ENCODE peak calls at places on chromosomes 13 and 19, in five cellular contexts. W is uterus, U is H9, C is tibial nerve, K is OCI-LY7. Y is an unnamed sample. For H3K4me1 and H3K9me3, the result is how much of the 10 kb centered on the place peaks cover.

GRCh38 chr19:29372921-29373797 is 152.6 kb upstream of the VSTM2B start:
- DNase-seq in W (no peak), U (peak), C (no peak), K (no peak), Y (no peak)

GRCh38 chr13:29594710-29595379 is 643 bp downstream of the SLC7A1 start:
- DNase-seq in W (peak), U (no peak), C (peak), K (peak), Y (peak)

GRCh38 chr13:37074703-37075102 is 15.2 kb upstream of the SUPT20H start:
- DNase-seq in W (no peak), U (no peak), C (no peak), K (peak), Y (no peak)

GRCh38 chr19:41936961-41937360 is 8.7 kb upstream of the ERFL start:
- DNase-seq in W (no peak), U (no peak), C (no peak), K (no peak), Y (no peak)

GRCh38 chr13:46168341-46168740 is 13.6 kb downstream of the LCP1 start:
- DNase-seq in W (peak), U (no peak), C (no peak), K (no peak), Y (no peak)

GRCh38 chr19:41223431-41224234 is 4.6 kb downstream of the AXL start:
- DNase-seq in W (no peak), U (peak), C (no peak), K (no peak), Y (peak)

GRCh38 chr19:5138606-5139594 is 170.0 kb downstream of the KDM4B start:
- DNase-seq in W (no peak), U (no peak), C (no peak), K (no peak), Y (peak)

GRCh38 chr19:58182577-58182988 is 278 bp upstream of the ZNF274 start:
- DNase-seq in W (no peak), U (no peak), C (no peak), K (peak), Y (no peak)

GRCh38 chr19:13987101-13987890 is 18.8 kb downstream of the RFX1 start:
- DNase-seq in W (no peak), U (no peak), C (no peak), K (no peak), Y (peak)

GRCh38 chr13:95222733-95223018 is 78.6 kb downstream of the ABCC4 start:
- DNase-seq in W (no peak), U (no peak), C (no peak), K (no peak), Y (no peak)

GRCh38 chr13:59689057-59689456 is 474.7 kb downstream of the DIAPH3 start:
- DNase-seq in W (no peak), U (peak), C (no peak), K (no peak), Y (no peak)

GRCh38 chr13:46389985-46390384 is 2.9 kb upstream of the RUBCNL start:
- DNase-seq in W (no peak), U (no peak), C (peak), K (peak), Y (peak)

GRCh38 chr13:28641600-28641926 is 17.4 kb upstream of the POMP start:
- DNase-seq in W (no peak), U (no peak), C (no peak), K (no peak), Y (no peak)

GRCh38 chr13:33183431-33184130 is 102.0 kb downstream of the STARD13 start:
- DNase-seq in W (no peak), U (no peak), C (no peak), K (no peak), Y (no peak)

GRCh38 chr13:110993788-110994187 is 78.9 kb upstream of the ANKRD10 start:
- DNase-seq in W (no peak), U (peak), C (no peak), K (no peak), Y (no peak)

GRCh38 chr13:24834902-24835510 is 71.0 kb downstream of the RNF17 start:
- DNase-seq in W (no peak), U (no peak), C (no peak), K (peak), Y (no peak)

GRCh38 chr13:30565658-30566057 is 52.1 kb upstream of the USPL1 start:
- DNase-seq in W (no peak), U (no peak), C (no peak), K (no peak), Y (no peak)

GRCh38 chr13:23378009-23378632 is 55.4 kb downstream of the SACS start:
- DNase-seq in W (peak), U (no peak), C (no peak), K (peak), Y (no peak)

GRCh38 chr13:101415358-101416174 is 742 bp downstream of the NALCN start:
- DNase-seq in W (no peak), U (no peak), C (no peak), K (no peak), Y (peak)

GRCh38 chr19:37218592-37218935 is 550 bp downstream of the ZNF383 start:
- DNase-seq in W (no peak), U (no peak), C (no peak), K (no peak), Y (no peak)

GRCh38 chr13:44622259-44622658 is 46.1 kb upstream of the TSC22D1 start:
- DNase-seq in W (no peak), U (no peak), C (no peak), K (no peak), Y (no peak)

GRCh38 chr19:48780684-48781391 is 25.5 kb downstream of the FGF21 start:
- DNase-seq in W (peak), U (no peak), C (no peak), K (no peak), Y (no peak)

GRCh38 chr19:6003976-6004375 is 26.0 kb upstream of the RANBP3 start:
- DNase-seq in W (no peak), U (no peak), C (no peak), K (no peak), Y (no peak)

GRCh38 chr19:38142176-38143035 is 81.6 kb downstream of the DPF1 start:
- DNase-seq in W (peak), U (peak), C (no peak), K (peak), Y (peak)

GRCh38 chr19:35171730-35172129 is 17.2 kb downstream of the FXYD5 start:
- DNase-seq in W (no peak), U (no peak), C (no peak), K (no peak), Y (no peak)

GRCh38 chr13:23681253-23681652 is 111.0 kb downstream of the TNFRSF19 start:
- DNase-seq in W (no peak), U (no peak), C (no peak), K (no peak), Y (no peak)

GRCh38 chr13:44350775-44351504 is 22.7 kb upstream of the SERP2 start:
- DNase-seq in W (no peak), U (no peak), C (no peak), K (no peak), Y (no peak)

GRCh38 chr19:3699071-3699740 is 1.1 kb downstream of the PIP5K1C start:
- DNase-seq in W (peak), U (no peak), C (peak), K (peak), Y (peak)

GRCh38 chr19:56912406-56912805 is 71.9 kb upstream of the PEG3 start:
- DNase-seq in W (no peak), U (no peak), C (no peak), K (no peak), Y (no peak)

GRCh38 chr13:98390086-98390697 is 186.7 kb downstream of the STK24 start:
- DNase-seq in W (no peak), U (no peak), C (no peak), K (no peak), Y (peak)

GRCh38 chr19:9936151-9937000 is at the start of gene OLFM2:
- DNase-seq in W (peak), U (peak), C (no peak), K (no peak), Y (peak)

GRCh38 chr19:31377736-31378135 is 28.5 kb upstream of the TSHZ3 start:
- DNase-seq in W (no peak), U (no peak), C (no peak), K (no peak), Y (no peak)

DNA sequence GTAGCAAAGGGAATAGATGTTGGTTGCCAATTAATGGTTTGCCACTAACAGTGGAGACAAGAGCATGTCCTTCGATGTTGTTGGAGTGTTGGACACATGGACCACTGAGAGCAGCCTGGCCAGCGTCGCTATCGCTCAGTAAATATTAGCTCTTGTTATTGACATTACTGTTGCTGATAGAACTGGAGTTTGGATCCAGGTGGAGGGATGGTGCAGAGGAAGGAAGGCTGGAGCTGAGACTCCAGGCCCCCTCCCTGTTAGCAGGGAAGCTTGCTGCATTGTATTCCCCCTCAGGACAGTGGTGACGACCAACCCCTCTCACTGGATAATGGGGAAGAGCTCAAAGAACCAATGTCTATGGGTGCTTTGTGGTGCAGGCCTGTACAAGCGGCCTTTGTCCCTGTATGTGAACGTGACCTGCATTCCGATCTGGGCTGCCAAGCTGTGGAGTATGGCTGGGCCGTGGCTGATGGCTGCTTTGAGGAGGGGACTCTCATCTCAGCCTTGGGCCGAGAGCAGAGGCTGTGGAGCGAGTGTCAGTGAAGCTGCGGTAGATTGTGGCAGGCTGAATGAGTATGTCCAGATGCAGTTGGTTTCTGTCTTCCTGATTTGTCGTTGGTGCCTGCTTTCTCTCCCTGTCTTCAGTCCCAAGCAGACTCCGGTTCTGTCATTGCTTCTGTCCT is 7.0 kb downstream of the CLASRP start:
- DNase-seq in W (no peak), U (no peak), C (no peak), K (no peak), Y (no peak)
- H3K27ac ChIP-seq in W (no peak), U (no peak), C (peak), K (peak), Y (no peak)

GRCh38 chr19:47322048-47322447 is 9.9 kb upstream of the C5AR2 start:
- DNase-seq in W (no peak), U (no peak), C (no peak), K (no peak), Y (no peak)

GRCh38 chr19:47321582-47321981 is 10.4 kb upstream of the C5AR2 start:
- DNase-seq in W (no peak), U (no peak), C (no peak), K (no peak), Y (no peak)

GRCh38 chr19:47323872-47324271 is 8.1 kb upstream of the C5AR2 start:
- DNase-seq in W (no peak), U (no peak), C (no peak), K (no peak), Y (no peak)

GRCh38 chr19:47316513-47316912 is 6.9 kb downstream of the C5AR1 start:
- DNase-seq in W (no peak), U (no peak), C (no peak), K (no peak), Y (no peak)

GRCh38 chr19:47319923-47320871 is 10.5 kb downstream of the C5AR1 start:
- DNase-seq in W (no peak), U (no peak), C (no peak), K (no peak), Y (no peak)
- H3K4me1 ChIP-seq in W (under half), U (under half), C (under half), K (under half), Y (under half)

DNA sequence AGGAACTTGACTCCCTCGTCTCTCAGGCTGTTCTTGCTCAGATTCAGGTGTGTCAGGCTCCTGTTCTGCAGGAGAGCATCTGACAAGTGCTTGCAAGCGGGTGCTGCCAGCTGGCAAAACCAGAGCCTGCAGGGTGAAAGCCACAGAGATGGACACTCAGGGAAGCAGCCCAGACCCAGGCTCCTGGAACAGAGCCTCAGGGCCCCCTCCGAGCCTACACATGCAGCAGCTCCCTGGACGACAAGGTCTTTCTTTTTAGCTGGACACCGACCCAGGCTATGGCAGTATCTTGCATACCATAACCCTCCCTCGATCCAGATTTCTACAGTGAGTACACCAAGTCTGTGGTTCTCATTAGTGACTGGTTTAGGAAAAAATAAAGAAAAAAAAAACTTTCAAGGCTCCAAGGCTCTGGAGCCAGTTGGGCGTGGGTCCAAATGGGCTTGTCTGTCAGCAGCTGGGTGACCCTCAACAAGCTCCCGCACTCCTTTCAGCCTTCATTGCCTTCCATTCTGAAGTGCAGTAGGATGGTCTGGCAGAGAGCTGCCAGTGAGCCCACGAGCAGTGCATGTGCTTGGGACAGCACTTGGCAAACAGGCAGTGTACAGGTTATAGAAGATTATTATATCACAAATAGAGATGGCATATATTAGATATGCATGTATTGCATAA is 29.9 kb downstream of the NLRP13 start:
- DNase-seq in W (no peak), U (no peak), C (no peak), K (no peak), Y (no peak)
- H3K9me3 ChIP-seq in W (under half), U (half or more), C (under half), K (under half), Y (under half)

DNA sequence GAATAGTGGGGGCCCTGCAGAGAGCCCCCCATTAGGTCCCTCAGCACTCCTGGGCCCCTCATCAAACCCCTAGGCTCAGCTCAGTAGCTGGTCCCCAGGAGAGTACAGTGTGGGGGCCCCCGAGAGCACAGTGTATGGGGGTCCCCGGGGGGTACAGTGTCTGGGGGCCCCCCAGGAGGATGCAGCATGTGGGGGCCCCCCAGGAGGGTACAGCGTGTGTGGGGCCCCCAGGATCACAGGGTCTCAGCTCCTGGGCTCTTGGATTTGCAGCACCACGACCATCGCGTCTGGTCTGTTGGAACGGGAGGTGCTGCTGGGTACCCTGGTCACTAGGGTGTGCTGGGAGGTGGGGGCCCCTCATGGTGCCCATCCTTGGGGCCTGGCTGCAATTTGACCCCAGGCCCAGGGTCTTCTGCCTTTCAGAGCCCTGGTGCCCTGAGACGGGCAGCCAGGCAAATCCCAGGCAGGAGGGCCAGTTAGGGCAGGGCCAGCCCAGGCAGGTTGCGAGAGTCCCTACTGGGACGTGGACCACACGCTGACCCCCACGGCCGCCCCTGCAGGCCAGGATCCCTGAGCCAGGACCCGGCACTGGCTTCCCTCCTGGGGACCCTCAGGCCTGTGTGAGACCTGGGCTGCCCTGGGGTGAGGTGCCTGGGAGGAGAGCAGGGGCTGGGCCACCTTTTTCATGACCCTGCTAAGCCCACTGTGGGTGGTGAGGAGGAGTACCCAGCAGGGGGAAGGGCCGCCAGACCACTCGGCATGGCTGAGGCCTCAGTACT is 13.6 kb downstream of the CBARP start:
- DNase-seq in W (no peak), U (no peak), C (no peak), K (no peak), Y (peak)
- H3K27ac ChIP-seq in W (no peak), U (no peak), C (no peak), K (no peak), Y (no peak)

DNA sequence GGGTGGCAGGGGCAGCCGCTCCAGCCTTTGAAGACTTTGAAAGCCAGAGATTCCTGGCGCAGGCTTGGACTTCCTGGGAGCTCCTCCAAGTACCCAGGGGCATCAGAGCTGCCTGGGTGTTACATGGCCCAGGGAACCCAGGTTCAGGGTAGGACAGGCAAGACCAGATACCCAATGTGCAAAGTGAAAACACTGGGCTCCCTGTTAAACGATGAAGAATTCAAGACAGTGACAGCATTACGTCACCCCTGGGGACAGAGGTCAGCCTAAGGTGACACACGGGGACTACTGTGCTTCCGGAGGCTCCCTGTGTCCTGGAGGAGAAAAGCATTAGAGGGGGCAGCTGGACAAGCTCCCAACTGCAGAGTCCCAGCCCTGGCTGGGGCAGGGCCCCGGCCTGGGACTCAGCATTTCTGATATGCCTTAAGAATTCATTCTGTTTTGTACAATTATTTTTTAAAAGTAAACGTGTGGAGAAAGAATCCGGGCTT is 5.7 kb downstream of the ARRDC2 start:
- DNase-seq in W (no peak), U (no peak), C (no peak), K (no peak), Y (peak)
- H3K4me1 ChIP-seq in W (under half), U (under half), C (under half), K (under half), Y (under half)

DNA sequence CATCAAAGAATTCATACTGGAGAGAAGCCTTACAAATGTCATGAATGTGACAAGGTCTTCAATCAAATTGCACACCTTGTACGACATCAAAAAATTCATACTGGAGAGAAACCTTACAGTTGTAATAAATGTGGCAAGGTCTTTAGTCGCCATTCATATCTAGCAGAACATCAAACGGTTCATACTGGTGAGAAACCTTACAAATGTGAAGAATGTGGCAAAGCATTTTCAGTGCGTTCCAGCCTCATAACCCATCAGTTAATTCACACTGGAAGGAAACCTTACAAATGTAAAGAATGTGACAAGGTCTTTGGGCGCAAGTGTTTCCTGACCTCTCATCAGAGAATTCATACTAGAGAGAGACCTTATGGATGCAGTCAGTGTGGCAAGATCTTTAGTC is 13.2 kb upstream of the ZNF534 start:
- DNase-seq in W (no peak), U (no peak), C (no peak), K (no peak), Y (no peak)
- H3K9me3 ChIP-seq in W (under half), U (half or more), C (under half), K (under half), Y (under half)

Y was measured in right cardiac atrium.